ENCODE peak calls at places on chromosome 17, in six cellular contexts. I is CD8-positive, alpha-beta T cell; J is fibroblast of lung; P is activated CD4-positive, alpha-beta T cell treated with anti-CD3 and anti-CD28 coated beads, Interleukin-2, amount 10 ng/mL, durations not matched to agents 7 days and 5 days; O is central memory CD8-positive, alpha-beta T cell; N is EH. K is an unnamed sample.

GRCh38 chr17:19304209-19304608 is 58.3 kb downstream of the B9D1 start:
- DNase-seq in I (no peak), J (peak), P (no peak), O (no peak), N (peak), K (peak)

GRCh38 chr17:79991140-79991923 is 44.3 kb downstream of the TBC1D16 start:
- DNase-seq in I (peak), J (peak), P (peak), O (peak), N (peak), K (peak)

GRCh38 chr17:18038149-18038850 is 668 bp downstream of the ATPAF2 start:
- DNase-seq in I (no peak), J (no peak), P (no peak), O (no peak), N (peak), K (peak)

GRCh38 chr17:5772720-5773119 is 188.4 kb upstream of the NLRP1 start:
- DNase-seq in I (no peak), J (peak), P (no peak), O (no peak), N (no peak), K (peak)

GRCh38 chr17:32519769-32520701 is 33.2 kb downstream of the CDK5R1 start:
- DNase-seq in I (peak), J (peak), P (peak), O (peak), N (peak), K (peak)

GRCh38 chr17:49692751-49693150 is 14.9 kb upstream of the SPOP start:
- DNase-seq in I (no peak), J (no peak), P (no peak), O (no peak), N (peak), K (no peak)

GRCh38 chr17:73998246-73999220 is 204.9 kb upstream of the RPL38 start:
- DNase-seq in I (peak), J (no peak), P (peak), O (peak), N (no peak), K (no peak)

GRCh38 chr17:13002761-13003453 is 14.9 kb downstream of the ELAC2 start:
- DNase-seq in I (no peak), J (peak), P (peak), O (no peak), N (peak), K (peak)

GRCh38 chr17:40850287-40850972 is 16.6 kb downstream of the KRT12 start:
- DNase-seq in I (no peak), J (no peak), P (no peak), O (no peak), N (peak), K (peak)

GRCh38 chr17:10815318-10815717 is 11.4 kb upstream of the TMEM238L start:
- DNase-seq in I (no peak), J (no peak), P (no peak), O (no peak), N (no peak), K (no peak)

GRCh38 chr17:4230142-4230541 is 33.6 kb downstream of the ANKFY1 start:
- DNase-seq in I (no peak), J (peak), P (no peak), O (no peak), N (peak), K (peak)

GRCh38 chr17:80856863-80857488 is 134.7 kb upstream of the CHMP6 start:
- DNase-seq in I (no peak), J (no peak), P (no peak), O (no peak), N (no peak), K (no peak)

GRCh38 chr17:61398721-61399130 is 917 bp upstream of the TBX2 start:
- DNase-seq in I (no peak), J (no peak), P (no peak), O (no peak), N (no peak), K (no peak)